ENCODE peak calls at places on chromosomes 13 and 19, in seven cellular contexts. One of them, this sample, is unnamed.

GRCh38 chr19:13172335-13173128 is 22.3 kb downstream of the IER2 start:
- DNase-seq in cardiac muscle cell: peak; percentile 80
- DNase-seq in astrocyte: peak; percentile 79
- DNase-seq in fibroblast of lung: peak; percentile 87
- DNase-seq in HL-60: no peak
- DNase-seq in Peyer's patch: peak; percentile 67
- DNase-seq in thyroid gland: peak; percentile 97
- DNase-seq in this sample: no peak

GRCh38 chr13:30108913-30109237 is 198.5 kb downstream of the KATNAL1 start:
- DNase-seq in cardiac muscle cell: no peak
- DNase-seq in astrocyte: no peak
- DNase-seq in fibroblast of lung: no peak
- DNase-seq in HL-60: no peak
- DNase-seq in Peyer's patch: no peak
- DNase-seq in thyroid gland: peak; percentile 19
- DNase-seq in this sample: no peak

GRCh38 chr19:33486936-33487793 is 34.4 kb downstream of the PEPD start:
- DNase-seq in cardiac muscle cell: no peak
- DNase-seq in astrocyte: no peak
- DNase-seq in fibroblast of lung: no peak
- DNase-seq in HL-60: no peak
- DNase-seq in Peyer's patch: no peak
- DNase-seq in thyroid gland: no peak
- DNase-seq in this sample: no peak

GRCh38 chr13:79675931-79676658 is 195.1 kb downstream of the NDFIP2 start:
- DNase-seq in cardiac muscle cell: no peak
- DNase-seq in astrocyte: no peak
- DNase-seq in fibroblast of lung: no peak
- DNase-seq in HL-60: no peak
- DNase-seq in Peyer's patch: no peak
- DNase-seq in thyroid gland: no peak
- DNase-seq in this sample: no peak

GRCh38 chr13:100954430-100955361 is 280.1 kb upstream of the TMTC4 start:
- DNase-seq in cardiac muscle cell: no peak
- DNase-seq in astrocyte: peak; percentile 8
- DNase-seq in fibroblast of lung: peak; percentile 29
- DNase-seq in HL-60: no peak
- DNase-seq in Peyer's patch: no peak
- DNase-seq in thyroid gland: no peak
- DNase-seq in this sample: no peak

GRCh38 chr19:16381756-16382401 is 57.3 kb downstream of the KLF2 start:
- DNase-seq in cardiac muscle cell: peak; percentile 86
- DNase-seq in astrocyte: no peak
- DNase-seq in fibroblast of lung: no peak
- DNase-seq in HL-60: no peak
- DNase-seq in Peyer's patch: no peak
- DNase-seq in thyroid gland: peak; percentile 54
- DNase-seq in this sample: no peak

GRCh38 chr13:75927183-75927582 is 291.1 kb downstream of the LMO7 start:
- DNase-seq in cardiac muscle cell: no peak
- DNase-seq in astrocyte: no peak
- DNase-seq in fibroblast of lung: no peak
- DNase-seq in HL-60: no peak
- DNase-seq in Peyer's patch: no peak
- DNase-seq in thyroid gland: no peak
- DNase-seq in this sample: no peak

GRCh38 chr19:35085947-35086346 is 29.7 kb upstream of the FXYD3 start:
- DNase-seq in cardiac muscle cell: no peak
- DNase-seq in astrocyte: no peak
- DNase-seq in fibroblast of lung: no peak
- DNase-seq in HL-60: no peak
- DNase-seq in Peyer's patch: peak; percentile 61
- DNase-seq in thyroid gland: no peak
- DNase-seq in this sample: no peak

GRCh38 chr13:102708211-102708610 is 13.4 kb upstream of the METTL21C start:
- DNase-seq in cardiac muscle cell: no peak
- DNase-seq in astrocyte: no peak
- DNase-seq in fibroblast of lung: no peak
- DNase-seq in HL-60: no peak
- DNase-seq in Peyer's patch: no peak
- DNase-seq in thyroid gland: no peak
- DNase-seq in this sample: no peak

DNA sequence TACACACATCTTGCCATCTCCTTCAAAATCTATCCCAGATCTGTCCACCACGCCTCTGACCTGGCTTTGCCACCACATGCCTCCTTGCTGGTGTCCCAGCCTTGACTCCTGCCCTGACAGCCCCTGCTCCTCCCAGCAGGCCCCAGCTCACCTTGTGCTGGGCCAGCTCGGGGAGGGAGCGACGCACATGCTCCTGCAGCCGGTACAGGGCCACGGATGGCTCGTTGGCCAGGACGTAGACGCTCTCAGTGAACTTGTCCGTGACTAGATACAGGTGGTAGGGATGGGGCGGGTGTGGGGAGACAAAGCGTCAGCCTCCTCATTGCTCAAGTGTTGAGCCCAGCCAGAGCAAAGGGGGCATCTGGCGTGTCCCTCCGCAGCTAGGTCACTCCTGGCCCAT is 5.2 kb downstream of the BORCS8 start:
- DNase-seq in cardiac muscle cell: no peak
- DNase-seq in astrocyte: no peak
- DNase-seq in fibroblast of lung: no peak
- DNase-seq in HL-60: no peak
- DNase-seq in Peyer's patch: no peak
- DNase-seq in thyroid gland: no peak
- DNase-seq in this sample: no peak
- H3K27ac ChIP-seq in cardiac muscle cell: no peak overlapping the region
- H3K27ac ChIP-seq in astrocyte: no peak overlapping the region
- H3K27ac ChIP-seq in fibroblast of lung: no peak overlapping the region
- H3K27ac ChIP-seq in HL-60: peak overlapping the region; percentile 92
- H3K27ac ChIP-seq in Peyer's patch: no peak overlapping the region
- H3K27ac ChIP-seq in thyroid gland: no peak overlapping the region
- H3K27ac ChIP-seq in this sample: no peak overlapping the region

GRCh38 chr19:54530866-54531265 is 28.2 kb downstream of the LAIR2 start:
- DNase-seq in cardiac muscle cell: no peak
- DNase-seq in astrocyte: no peak
- DNase-seq in fibroblast of lung: no peak
- DNase-seq in HL-60: no peak
- DNase-seq in Peyer's patch: no peak
- DNase-seq in thyroid gland: no peak
- DNase-seq in this sample: no peak

GRCh38 chr19:54535601-54536000 is 33.0 kb downstream of the LAIR2 start:
- DNase-seq in cardiac muscle cell: no peak
- DNase-seq in astrocyte: no peak
- DNase-seq in fibroblast of lung: no peak
- DNase-seq in HL-60: no peak
- DNase-seq in Peyer's patch: no peak
- DNase-seq in thyroid gland: no peak
- DNase-seq in this sample: no peak

GRCh38 chr19:54532528-54532927 is 29.9 kb downstream of the LAIR2 start:
- DNase-seq in cardiac muscle cell: no peak
- DNase-seq in astrocyte: no peak
- DNase-seq in fibroblast of lung: no peak
- DNase-seq in HL-60: no peak
- DNase-seq in Peyer's patch: no peak
- DNase-seq in thyroid gland: no peak
- DNase-seq in this sample: no peak

GRCh38 chr19:54534156-54534555 is 31.5 kb downstream of the LAIR2 start:
- DNase-seq in cardiac muscle cell: no peak
- DNase-seq in astrocyte: no peak
- DNase-seq in fibroblast of lung: no peak
- DNase-seq in HL-60: no peak
- DNase-seq in Peyer's patch: no peak
- DNase-seq in thyroid gland: no peak
- DNase-seq in this sample: no peak

DNA sequence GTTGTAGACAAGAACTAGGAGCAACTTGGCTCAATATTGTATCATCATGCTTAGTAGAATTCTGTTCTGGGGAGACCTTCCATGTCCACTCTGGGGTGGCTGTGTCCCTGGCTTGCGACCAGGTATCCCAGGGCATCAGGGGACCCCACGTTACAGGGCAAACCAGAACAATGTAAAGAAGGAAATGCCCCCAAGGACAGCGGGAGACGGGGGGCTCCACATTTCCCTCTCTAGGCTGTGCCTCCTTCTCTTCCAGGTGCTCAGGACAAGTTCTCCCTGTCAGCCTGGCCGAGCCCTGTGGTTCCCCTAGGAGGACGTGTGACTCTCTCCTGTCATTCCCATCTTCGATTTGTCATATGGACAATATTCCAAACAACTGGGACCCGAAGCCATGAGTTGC is 30.8 kb downstream of the LAIR2 start:
- DNase-seq in cardiac muscle cell: no peak
- DNase-seq in astrocyte: no peak
- DNase-seq in fibroblast of lung: no peak
- DNase-seq in HL-60: no peak
- DNase-seq in Peyer's patch: no peak
- DNase-seq in thyroid gland: no peak
- DNase-seq in this sample: no peak
- H3K4me3 ChIP-seq in cardiac muscle cell: no peak overlapping the region
- H3K4me3 ChIP-seq in astrocyte: no peak overlapping the region
- H3K4me3 ChIP-seq in fibroblast of lung: no peak overlapping the region
- H3K4me3 ChIP-seq in HL-60: no peak overlapping the region
- H3K4me3 ChIP-seq in Peyer's patch: no peak overlapping the region
- H3K4me3 ChIP-seq in thyroid gland: no peak overlapping the region
- H3K4me3 ChIP-seq in this sample: no peak overlapping the region

GRCh38 chr13:41052441-41052840 is 8.9 kb upstream of the WBP4 start:
- DNase-seq in cardiac muscle cell: no peak
- DNase-seq in astrocyte: no peak
- DNase-seq in fibroblast of lung: no peak
- DNase-seq in HL-60: no peak
- DNase-seq in Peyer's patch: no peak
- DNase-seq in thyroid gland: peak; percentile 29
- DNase-seq in this sample: no peak

GRCh38 chr13:41056194-41056593 is 5.1 kb upstream of the WBP4 start:
- DNase-seq in cardiac muscle cell: no peak
- DNase-seq in astrocyte: no peak
- DNase-seq in fibroblast of lung: no peak
- DNase-seq in HL-60: no peak
- DNase-seq in Peyer's patch: no peak
- DNase-seq in thyroid gland: no peak
- DNase-seq in this sample: no peak

GRCh38 chr13:41054919-41055619 is 6.2 kb upstream of the WBP4 start:
- DNase-seq in cardiac muscle cell: no peak
- DNase-seq in astrocyte: no peak
- DNase-seq in fibroblast of lung: no peak
- DNase-seq in HL-60: no peak
- DNase-seq in Peyer's patch: no peak
- DNase-seq in thyroid gland: no peak
- DNase-seq in this sample: no peak

GRCh38 chr13:41053384-41053826 is 7.9 kb upstream of the WBP4 start:
- DNase-seq in cardiac muscle cell: peak; percentile 59
- DNase-seq in astrocyte: no peak
- DNase-seq in fibroblast of lung: no peak
- DNase-seq in HL-60: no peak
- DNase-seq in Peyer's patch: no peak
- DNase-seq in thyroid gland: no peak
- DNase-seq in this sample: no peak

DNA sequence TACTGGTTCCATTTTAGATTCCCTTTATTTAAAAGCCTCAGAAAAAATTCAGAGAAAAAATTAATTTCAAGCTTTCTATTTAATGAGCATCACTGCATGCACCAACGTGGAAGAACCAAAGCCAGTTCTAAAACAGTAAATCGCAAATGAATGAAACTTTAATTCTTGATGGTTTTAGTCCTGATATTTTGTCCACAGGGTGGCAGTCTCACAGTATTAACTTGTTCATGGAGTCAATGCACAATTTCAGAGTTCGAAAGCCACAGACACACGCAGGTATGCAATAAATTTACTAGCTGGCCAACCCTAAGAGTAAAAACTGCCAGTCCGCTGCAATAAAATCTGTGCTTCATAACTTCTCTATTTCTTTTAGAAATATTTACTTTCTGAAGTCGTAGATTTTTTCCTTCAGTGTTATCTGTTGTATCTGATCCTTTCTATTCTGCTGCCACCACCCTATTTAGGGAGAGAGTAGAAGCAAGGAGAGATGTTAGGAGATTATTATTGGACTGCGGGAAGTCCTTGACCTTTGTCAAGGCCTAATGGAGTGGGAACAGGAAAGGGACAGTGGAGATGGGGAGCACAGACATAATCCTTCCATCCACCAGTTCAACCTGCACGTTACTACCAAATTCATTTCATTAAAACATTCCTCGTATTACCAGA is 7.0 kb upstream of the WBP4 start:
- DNase-seq in cardiac muscle cell: peak; percentile 64
- DNase-seq in astrocyte: peak; percentile 61
- DNase-seq in fibroblast of lung: peak; percentile 66
- DNase-seq in HL-60: no peak
- DNase-seq in Peyer's patch: peak; percentile 48
- DNase-seq in thyroid gland: no peak
- DNase-seq in this sample: no peak
- TF ChIP-seq CTCF in cardiac muscle cell: peak; percentile 47
- TF ChIP-seq CTCF in astrocyte: peak; percentile 60
- TF ChIP-seq CTCF in fibroblast of lung: peak; percentile 29
- TF ChIP-seq CTCF in HL-60: peak; percentile 40
- TF ChIP-seq CTCF in Peyer's patch: peak; percentile 75
- TF ChIP-seq CTCF in thyroid gland: peak; percentile 51
- TF ChIP-seq CTCF in this sample: peak; percentile 53

GRCh38 chr19:5949792-5950305 is 28.1 kb downstream of the RANBP3 start:
- DNase-seq in cardiac muscle cell: no peak
- DNase-seq in astrocyte: no peak
- DNase-seq in fibroblast of lung: no peak
- DNase-seq in HL-60: no peak
- DNase-seq in Peyer's patch: peak; percentile 43
- DNase-seq in thyroid gland: peak; percentile 94
- DNase-seq in this sample: no peak

GRCh38 chr19:5953034-5953589 is 24.8 kb downstream of the RANBP3 start:
- DNase-seq in cardiac muscle cell: no peak
- DNase-seq in astrocyte: peak; percentile 34
- DNase-seq in fibroblast of lung: peak; percentile 45
- DNase-seq in HL-60: no peak
- DNase-seq in Peyer's patch: no peak
- DNase-seq in thyroid gland: no peak
- DNase-seq in this sample: no peak

GRCh38 chr19:5952193-5953033 is 25.5 kb downstream of the RANBP3 start:
- DNase-seq in cardiac muscle cell: no peak
- DNase-seq in astrocyte: no peak
- DNase-seq in fibroblast of lung: no peak
- DNase-seq in HL-60: no peak
- DNase-seq in Peyer's patch: no peak
- DNase-seq in thyroid gland: no peak
- DNase-seq in this sample: no peak

GRCh38 chr19:5950744-5951143 is 27.2 kb downstream of the RANBP3 start:
- DNase-seq in cardiac muscle cell: no peak
- DNase-seq in astrocyte: no peak
- DNase-seq in fibroblast of lung: no peak
- DNase-seq in HL-60: no peak
- DNase-seq in Peyer's patch: no peak
- DNase-seq in thyroid gland: no peak
- DNase-seq in this sample: no peak

DNA sequence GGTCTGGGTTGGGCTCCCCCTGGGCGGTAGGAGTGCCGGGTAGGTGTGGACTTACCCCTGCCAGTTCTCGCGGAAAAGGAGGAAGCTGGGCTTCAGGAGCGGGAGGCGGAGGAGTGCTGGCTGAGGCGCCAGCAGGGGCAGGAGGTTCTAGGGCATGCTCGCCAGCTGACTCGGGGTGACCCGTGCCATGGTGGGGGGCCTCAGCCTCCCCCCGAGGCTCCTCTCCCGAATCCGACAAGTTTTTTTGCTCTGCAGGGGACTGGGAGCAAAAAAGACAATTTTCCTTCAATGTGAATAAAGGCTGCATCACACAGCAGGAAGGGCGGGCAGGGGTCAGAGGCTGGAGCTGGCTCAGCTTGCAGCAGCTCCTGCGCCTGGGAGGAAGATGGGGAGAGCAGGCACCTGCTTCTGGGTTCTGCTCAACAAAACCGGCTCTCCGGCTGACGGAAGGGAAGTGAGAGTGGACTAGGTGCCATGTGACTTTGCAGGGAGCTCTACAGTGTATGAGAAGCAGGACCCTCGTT is 26.5 kb downstream of the RANBP3 start:
- DNase-seq in cardiac muscle cell: no peak
- DNase-seq in astrocyte: no peak
- DNase-seq in fibroblast of lung: no peak
- DNase-seq in HL-60: peak; percentile 64
- DNase-seq in Peyer's patch: peak; percentile 43
- DNase-seq in thyroid gland: no peak
- DNase-seq in this sample: no peak
- H3K27ac ChIP-seq in cardiac muscle cell: peak overlapping the region; percentile 56
- H3K27ac ChIP-seq in astrocyte: no peak overlapping the region
- H3K27ac ChIP-seq in fibroblast of lung: no peak overlapping the region
- H3K27ac ChIP-seq in HL-60: no peak overlapping the region
- H3K27ac ChIP-seq in Peyer's patch: peak overlapping the region; percentile 38
- H3K27ac ChIP-seq in thyroid gland: no peak overlapping the region
- H3K27ac ChIP-seq in this sample: no peak overlapping the region

This sample was measured in AG04450.